ENCODE peak calls at places on chromosomes 7 and 10, in six cellular contexts. One of them, this sample, is unnamed.

GRCh38 chr10:33260403-33261239 is 73.8 kb downstream of the NRP1 start:
- DNase-seq in transverse colon: no peak
- DNase-seq in foreskin fibroblast: peak
- DNase-seq in brain microvascular endothelial cell: no peak
- DNase-seq in endothelial cell: no peak
- DNase-seq in mucosa of descending colon: no peak
- DNase-seq in this sample: no peak

GRCh38 chr7:690478-691360 is 35.8 kb upstream of the DNAAF5 start:
- DNase-seq in brain microvascular endothelial cell: no peak
- DNase-seq in transverse colon: peak
- DNase-seq in endothelial cell: no peak
- DNase-seq in foreskin fibroblast: no peak
- DNase-seq in mucosa of descending colon: no peak
- DNase-seq in this sample: no peak

GRCh38 chr10:127059314-127059713 is 137.1 kb downstream of the INSYN2A start:
- DNase-seq in foreskin fibroblast: no peak
- DNase-seq in mucosa of descending colon: no peak
- DNase-seq in transverse colon: no peak
- DNase-seq in endothelial cell: no peak
- DNase-seq in brain microvascular endothelial cell: no peak
- DNase-seq in this sample: no peak

GRCh38 chr10:124568339-124568738 is 106.7 kb downstream of the LHPP start:
- DNase-seq in brain microvascular endothelial cell: no peak
- DNase-seq in endothelial cell: no peak
- DNase-seq in foreskin fibroblast: no peak
- DNase-seq in transverse colon: no peak
- DNase-seq in mucosa of descending colon: no peak
- DNase-seq in this sample: no peak

GRCh38 chr10:43409385-43410109 is 561 bp upstream of the HNRNPF start:
- DNase-seq in brain microvascular endothelial cell: peak
- DNase-seq in foreskin fibroblast: peak
- DNase-seq in mucosa of descending colon: peak
- DNase-seq in transverse colon: peak
- DNase-seq in endothelial cell: peak
- DNase-seq in this sample: peak

GRCh38 chr7:43038229-43038628 is 74.2 kb upstream of the HECW1 start:
- DNase-seq in transverse colon: no peak
- DNase-seq in foreskin fibroblast: peak
- DNase-seq in endothelial cell: no peak
- DNase-seq in mucosa of descending colon: no peak
- DNase-seq in brain microvascular endothelial cell: peak
- DNase-seq in this sample: no peak

GRCh38 chr10:1605121-1605520 is 132.2 kb downstream of the ADARB2 start:
- DNase-seq in foreskin fibroblast: no peak
- DNase-seq in brain microvascular endothelial cell: no peak
- DNase-seq in endothelial cell: no peak
- DNase-seq in transverse colon: no peak
- DNase-seq in mucosa of descending colon: no peak
- DNase-seq in this sample: no peak

GRCh38 chr10:90133606-90134005 is 432.2 kb downstream of the KIF20B start:
- DNase-seq in mucosa of descending colon: no peak
- DNase-seq in transverse colon: no peak
- DNase-seq in brain microvascular endothelial cell: no peak
- DNase-seq in foreskin fibroblast: no peak
- DNase-seq in endothelial cell: no peak
- DNase-seq in this sample: no peak

GRCh38 chr7:68964060-68964459 is 634.2 kb upstream of the AUTS2 start:
- DNase-seq in mucosa of descending colon: no peak
- DNase-seq in transverse colon: no peak
- DNase-seq in foreskin fibroblast: no peak
- DNase-seq in brain microvascular endothelial cell: peak
- DNase-seq in endothelial cell: no peak
- DNase-seq in this sample: no peak

GRCh38 chr10:107913317-107914294 is 749.1 kb upstream of the SORCS1 start:
- DNase-seq in mucosa of descending colon: no peak
- DNase-seq in brain microvascular endothelial cell: no peak
- DNase-seq in endothelial cell: no peak
- DNase-seq in foreskin fibroblast: peak
- DNase-seq in transverse colon: no peak
- DNase-seq in this sample: no peak

GRCh38 chr7:127629268-127629854 is 11.4 kb upstream of the PAX4 start:
- DNase-seq in foreskin fibroblast: no peak
- DNase-seq in endothelial cell: peak
- DNase-seq in brain microvascular endothelial cell: no peak
- DNase-seq in mucosa of descending colon: peak
- DNase-seq in transverse colon: peak
- DNase-seq in this sample: peak

GRCh38 chr7:92968502-92968901 is 132.1 kb upstream of the CDK6 start:
- DNase-seq in transverse colon: no peak
- DNase-seq in mucosa of descending colon: no peak
- DNase-seq in brain microvascular endothelial cell: no peak
- DNase-seq in foreskin fibroblast: no peak
- DNase-seq in endothelial cell: no peak
- DNase-seq in this sample: no peak

GRCh38 chr7:47471831-47472230 is 110.1 kb downstream of the TNS3 start:
- DNase-seq in endothelial cell: no peak
- DNase-seq in brain microvascular endothelial cell: no peak
- DNase-seq in foreskin fibroblast: no peak
- DNase-seq in mucosa of descending colon: no peak
- DNase-seq in transverse colon: no peak
- DNase-seq in this sample: no peak

GRCh38 chr10:6920072-6921019 is 340.3 kb upstream of the PRKCQ start:
- DNase-seq in mucosa of descending colon: peak
- DNase-seq in foreskin fibroblast: peak
- DNase-seq in endothelial cell: peak
- DNase-seq in transverse colon: peak
- DNase-seq in brain microvascular endothelial cell: peak
- DNase-seq in this sample: peak

GRCh38 chr10:119377431-119377830 is 165.1 kb downstream of the RGS10 start:
- DNase-seq in mucosa of descending colon: no peak
- DNase-seq in endothelial cell: no peak
- DNase-seq in foreskin fibroblast: no peak
- DNase-seq in transverse colon: no peak
- DNase-seq in brain microvascular endothelial cell: no peak
- DNase-seq in this sample: no peak

GRCh38 chr7:1172666-1173523 is 12.9 kb upstream of the ZFAND2A start:
- DNase-seq in mucosa of descending colon: no peak
- DNase-seq in transverse colon: no peak
- DNase-seq in foreskin fibroblast: no peak
- DNase-seq in brain microvascular endothelial cell: no peak
- DNase-seq in endothelial cell: no peak
- DNase-seq in this sample: no peak

GRCh38 chr10:35355971-35356724 is 19.8 kb downstream of the CCNY start:
- DNase-seq in mucosa of descending colon: no peak
- DNase-seq in brain microvascular endothelial cell: no peak
- DNase-seq in transverse colon: no peak
- DNase-seq in endothelial cell: no peak
- DNase-seq in foreskin fibroblast: no peak
- DNase-seq in this sample: no peak

GRCh38 chr7:69633122-69633892 is 35.0 kb downstream of the AUTS2 start:
- DNase-seq in endothelial cell: no peak
- DNase-seq in foreskin fibroblast: no peak
- DNase-seq in brain microvascular endothelial cell: no peak
- DNase-seq in mucosa of descending colon: no peak
- DNase-seq in transverse colon: no peak
- DNase-seq in this sample: no peak

GRCh38 chr7:31735991-31736982 is 49.3 kb downstream of the PPP1R17 start:
- DNase-seq in foreskin fibroblast: peak
- DNase-seq in brain microvascular endothelial cell: peak
- DNase-seq in mucosa of descending colon: peak
- DNase-seq in endothelial cell: peak
- DNase-seq in transverse colon: peak
- DNase-seq in this sample: peak

GRCh38 chr10:60905580-60905979 is 38.4 kb downstream of the RHOBTB1 start:
- DNase-seq in brain microvascular endothelial cell: no peak
- DNase-seq in transverse colon: peak
- DNase-seq in endothelial cell: no peak
- DNase-seq in mucosa of descending colon: no peak
- DNase-seq in foreskin fibroblast: peak
- DNase-seq in this sample: no peak

GRCh38 chr10:18211862-18212261 is 71.6 kb downstream of the CACNB2 start:
- DNase-seq in transverse colon: no peak
- DNase-seq in endothelial cell: no peak
- DNase-seq in mucosa of descending colon: no peak
- DNase-seq in brain microvascular endothelial cell: no peak
- DNase-seq in foreskin fibroblast: no peak
- DNase-seq in this sample: no peak

GRCh38 chr7:131076032-131076431 is 251.6 kb upstream of the MKLN1 start:
- DNase-seq in foreskin fibroblast: peak
- DNase-seq in endothelial cell: no peak
- DNase-seq in brain microvascular endothelial cell: peak
- DNase-seq in transverse colon: no peak
- DNase-seq in mucosa of descending colon: no peak
- DNase-seq in this sample: no peak

GRCh38 chr10:132138133-132138532 is 48.6 kb upstream of the DPYSL4 start:
- DNase-seq in brain microvascular endothelial cell: no peak
- DNase-seq in transverse colon: no peak
- DNase-seq in foreskin fibroblast: no peak
- DNase-seq in endothelial cell: no peak
- DNase-seq in mucosa of descending colon: no peak
- DNase-seq in this sample: no peak

GRCh38 chr7:12674861-12675260 is 12.6 kb upstream of the ARL4A start:
- DNase-seq in brain microvascular endothelial cell: peak
- DNase-seq in foreskin fibroblast: peak
- DNase-seq in endothelial cell: peak
- DNase-seq in mucosa of descending colon: peak
- DNase-seq in transverse colon: peak
- DNase-seq in this sample: peak

GRCh38 chr7:29084832-29085231 is 61.5 kb downstream of the CPVL start:
- DNase-seq in foreskin fibroblast: no peak
- DNase-seq in mucosa of descending colon: no peak
- DNase-seq in brain microvascular endothelial cell: no peak
- DNase-seq in transverse colon: no peak
- DNase-seq in endothelial cell: no peak
- DNase-seq in this sample: no peak

DNA sequence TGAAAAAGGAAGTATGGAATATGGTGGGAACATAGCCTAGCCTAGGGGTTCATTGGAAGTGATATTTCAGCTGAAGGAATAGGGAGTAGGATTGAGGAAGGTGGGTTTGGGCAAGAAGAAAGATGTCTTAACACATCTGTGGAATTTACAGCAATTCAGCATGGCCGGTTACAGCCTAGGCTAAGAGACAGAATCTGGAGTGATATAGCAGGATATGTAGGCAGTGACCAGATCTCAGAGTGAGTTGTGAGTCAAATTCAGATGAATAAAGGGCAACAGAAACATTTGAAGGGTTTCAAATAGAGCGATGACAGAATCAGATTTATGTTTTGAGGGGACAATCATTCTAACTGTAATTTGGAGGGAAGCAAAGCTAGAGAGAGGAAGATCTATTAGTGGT is 199.0 kb upstream of the PRPS1L1 start:
- DNase-seq in mucosa of descending colon: no peak
- DNase-seq in foreskin fibroblast: no peak
- DNase-seq in brain microvascular endothelial cell: no peak
- DNase-seq in endothelial cell: no peak
- DNase-seq in transverse colon: no peak
- DNase-seq in this sample: no peak
- TF ChIP-seq CTCF in mucosa of descending colon: no peak
- TF ChIP-seq CTCF in foreskin fibroblast: no peak
- TF ChIP-seq CTCF in brain microvascular endothelial cell: no peak
- TF ChIP-seq CTCF in endothelial cell: no peak
- TF ChIP-seq CTCF in transverse colon: no peak
- TF ChIP-seq CTCF in this sample: no peak

GRCh38 chr10:48266528-48266927 is 8.0 kb downstream of the FRMPD2 start:
- DNase-seq in mucosa of descending colon: no peak
- DNase-seq in endothelial cell: no peak
- DNase-seq in transverse colon: no peak
- DNase-seq in foreskin fibroblast: no peak
- DNase-seq in brain microvascular endothelial cell: no peak
- DNase-seq in this sample: no peak
- TF ChIP-seq CTCF in mucosa of descending colon: no peak
- TF ChIP-seq CTCF in endothelial cell: no peak
- TF ChIP-seq CTCF in transverse colon: no peak
- TF ChIP-seq CTCF in foreskin fibroblast: no peak
- TF ChIP-seq CTCF in brain microvascular endothelial cell: no peak
- TF ChIP-seq CTCF in this sample: no peak

GRCh38 chr7:138979226-138979979 is 1.8 kb downstream of the KIAA1549 start:
- DNase-seq in endothelial cell: no peak
- DNase-seq in transverse colon: no peak
- DNase-seq in brain microvascular endothelial cell: no peak
- DNase-seq in mucosa of descending colon: no peak
- DNase-seq in foreskin fibroblast: peak
- DNase-seq in this sample: no peak

GRCh38 chr7:138980575-138981285 is 459 bp downstream of the KIAA1549 start:
- DNase-seq in transverse colon: no peak
- DNase-seq in foreskin fibroblast: no peak
- DNase-seq in brain microvascular endothelial cell: no peak
- DNase-seq in mucosa of descending colon: peak
- DNase-seq in endothelial cell: peak
- DNase-seq in this sample: no peak

GRCh38 chr7:138979988-138980574 is 1.1 kb downstream of the KIAA1549 start:
- DNase-seq in endothelial cell: no peak
- DNase-seq in foreskin fibroblast: peak
- DNase-seq in transverse colon: no peak
- DNase-seq in mucosa of descending colon: no peak
- DNase-seq in brain microvascular endothelial cell: no peak
- DNase-seq in this sample: no peak

GRCh38 chr7:138982204-138982623 is 1.0 kb upstream of the KIAA1549 start:
- DNase-seq in transverse colon: no peak
- DNase-seq in brain microvascular endothelial cell: no peak
- DNase-seq in mucosa of descending colon: no peak
- DNase-seq in foreskin fibroblast: no peak
- DNase-seq in endothelial cell: no peak
- DNase-seq in this sample: no peak

GRCh38 chr7:138981332-138982203 is at the start of gene KIAA1549:
- DNase-seq in transverse colon: peak
- DNase-seq in mucosa of descending colon: peak
- DNase-seq in foreskin fibroblast: peak
- DNase-seq in brain microvascular endothelial cell: no peak
- DNase-seq in endothelial cell: peak
- DNase-seq in this sample: peak
- TF ChIP-seq CTCF in transverse colon: no peak
- TF ChIP-seq CTCF in mucosa of descending colon: peak
- TF ChIP-seq CTCF in foreskin fibroblast: no peak
- TF ChIP-seq CTCF in brain microvascular endothelial cell: no peak
- TF ChIP-seq CTCF in endothelial cell: no peak
- TF ChIP-seq CTCF in this sample: peak

GRCh38 chr7:105013818-105014724 is at the start of gene KMT2E:
- DNase-seq in transverse colon: peak
- DNase-seq in endothelial cell: peak
- DNase-seq in mucosa of descending colon: peak
- DNase-seq in foreskin fibroblast: peak
- DNase-seq in brain microvascular endothelial cell: peak
- DNase-seq in this sample: peak
- TF ChIP-seq CTCF in transverse colon: no peak
- TF ChIP-seq CTCF in endothelial cell: no peak
- TF ChIP-seq CTCF in mucosa of descending colon: no peak
- TF ChIP-seq CTCF in foreskin fibroblast: no peak
- TF ChIP-seq CTCF in brain microvascular endothelial cell: peak
- TF ChIP-seq CTCF in this sample: no peak

GRCh38 chr7:116167177-116167576 is 43.2 kb upstream of the TES start:
- DNase-seq in endothelial cell: no peak
- DNase-seq in foreskin fibroblast: no peak
- DNase-seq in brain microvascular endothelial cell: no peak
- DNase-seq in transverse colon: no peak
- DNase-seq in mucosa of descending colon: no peak
- DNase-seq in this sample: no peak
- TF ChIP-seq CTCF in endothelial cell: no peak
- TF ChIP-seq CTCF in foreskin fibroblast: no peak
- TF ChIP-seq CTCF in brain microvascular endothelial cell: peak
- TF ChIP-seq CTCF in transverse colon: no peak
- TF ChIP-seq CTCF in mucosa of descending colon: no peak
- TF ChIP-seq CTCF in this sample: no peak